ENCODE peak calls at places on chromosome 16, in six cellular contexts. Y is Calu3; R is kidney; B is AG10803; G is heart right ventricle; Z is CD4-positive, alpha-beta T cell. X is an unnamed sample.

GRCh38 chr16:50340578-50340977 is 28.2 kb downstream of the BRD7 start:
- DNase-seq in Y (no peak), R (no peak), B (peak), G (no peak), Z (no peak), X (no peak)

GRCh38 chr16:89334461-89334860 is 117.0 kb downstream of the ZNF778 start:
- DNase-seq in Y (no peak), R (peak), B (no peak), G (no peak), Z (no peak), X (no peak)

GRCh38 chr16:26334218-26335111 is 642.7 kb downstream of the HS3ST4 start:
- DNase-seq in Y (no peak), R (no peak), B (no peak), G (no peak), Z (no peak), X (no peak)

GRCh38 chr16:10575506-10576130 is 4.8 kb downstream of the EMP2 start:
- DNase-seq in Y (no peak), R (no peak), B (peak), G (no peak), Z (no peak), X (no peak)

GRCh38 chr16:79601978-79602609 is 1.6 kb upstream of the MAF start:
- DNase-seq in Y (peak), R (peak), B (peak), G (peak), Z (peak), X (peak)

GRCh38 chr16:30585022-30585399 is 486 bp downstream of the ZNF785 start:
- DNase-seq in Y (no peak), R (no peak), B (peak), G (no peak), Z (no peak), X (peak)

GRCh38 chr16:70659953-70660671 is 13.8 kb downstream of the IL34 start:
- DNase-seq in Y (no peak), R (no peak), B (no peak), G (no peak), Z (no peak), X (no peak)

GRCh38 chr16:15493416-15494181 is 59.2 kb downstream of the BMERB1 start:
- DNase-seq in Y (no peak), R (no peak), B (peak), G (no peak), Z (no peak), X (no peak)

GRCh38 chr16:50925758-50926357 is 184.0 kb downstream of the CYLD start:
- DNase-seq in Y (no peak), R (no peak), B (no peak), G (no peak), Z (no peak), X (peak)

GRCh38 chr16:82972520-82972919 is 345.8 kb downstream of the CDH13 start:
- DNase-seq in Y (no peak), R (no peak), B (no peak), G (no peak), Z (no peak), X (no peak)

GRCh38 chr16:72658888-72659717 is 388.8 kb downstream of the ZFHX3 start:
- DNase-seq in Y (no peak), R (peak), B (peak), G (no peak), Z (no peak), X (no peak)

GRCh38 chr16:89072216-89073130 is 21.2 kb upstream of the ACSF3 start:
- DNase-seq in Y (no peak), R (no peak), B (peak), G (no peak), Z (no peak), X (no peak)

GRCh38 chr16:80027007-80027965 is 426.7 kb upstream of the MAF start:
- DNase-seq in Y (peak), R (peak), B (peak), G (peak), Z (peak), X (peak)

GRCh38 chr16:83676056-83676455 is 131.7 kb upstream of the HSBP1 start:
- DNase-seq in Y (no peak), R (no peak), B (no peak), G (no peak), Z (no peak), X (no peak)

GRCh38 chr16:58026705-58027340 is 1.3 kb downstream of the MMP15 start:
- DNase-seq in Y (peak), R (peak), B (no peak), G (peak), Z (no peak), X (no peak)
- TF ChIP-seq CTCF in Y (no peak), R (no peak), B (no peak), G (no peak), Z (no peak), X (no peak)

GRCh38 chr16:54932737-54933254 is 2.1 kb downstream of the IRX5 start:
- DNase-seq in Y (no peak), R (peak), B (no peak), G (peak), Z (no peak), X (no peak)
- TF ChIP-seq CTCF in Y (no peak), R (no peak), B (peak), G (no peak), Z (no peak), X (no peak)

GRCh38 chr16:20803561-20804214 is 2.6 kb downstream of the ERI2 start:
- DNase-seq in Y (no peak), R (no peak), B (peak), G (no peak), Z (no peak), X (no peak)

GRCh38 chr16:20798364-20798763 is 7.9 kb downstream of the ERI2 start:
- DNase-seq in Y (no peak), R (no peak), B (no peak), G (no peak), Z (no peak), X (no peak)

GRCh38 chr16:20801278-20801677 is 5.0 kb downstream of the ERI2 start:
- DNase-seq in Y (no peak), R (no peak), B (no peak), G (no peak), Z (no peak), X (no peak)

GRCh38 chr16:20803192-20803560 is 3.1 kb downstream of the ERI2 start:
- DNase-seq in Y (no peak), R (no peak), B (peak), G (no peak), Z (no peak), X (no peak)

DNA sequence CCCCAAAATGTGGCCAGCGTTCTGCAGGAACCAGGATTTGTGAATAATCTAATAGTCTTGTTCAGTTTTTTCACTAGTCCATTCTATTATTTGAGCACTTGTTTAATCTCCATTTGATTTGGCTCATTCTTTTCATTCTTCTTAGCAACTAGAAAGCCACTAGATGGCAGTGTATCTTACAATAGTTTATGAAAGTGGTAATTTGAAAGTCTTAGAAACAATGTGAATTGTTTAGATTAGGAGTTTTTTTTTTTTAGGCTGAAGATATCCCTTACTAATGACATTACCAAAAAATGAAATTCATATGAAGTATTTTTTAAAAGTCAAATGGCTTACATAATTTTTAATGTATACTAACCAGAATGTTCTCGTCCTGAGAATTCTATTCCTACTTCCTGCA is 6.7 kb downstream of the ERI2 start:
- DNase-seq in Y (no peak), R (no peak), B (peak), G (no peak), Z (no peak), X (no peak)
- TF ChIP-seq CTCF in Y (peak), R (peak), B (peak), G (peak), Z (peak), X (no peak)

GRCh38 chr16:76474048-76474447 is 196.8 kb downstream of the CNTNAP4 start:
- DNase-seq in Y (no peak), R (no peak), B (no peak), G (no peak), Z (no peak), X (no peak)
- TF ChIP-seq CTCF in Y (no peak), R (no peak), B (no peak), G (no peak), Z (no peak), X (no peak)